ENCODE peak calls at places on chromosomes 12 and 14, in ten cellular contexts. M, K, O, Y, S, B, Z, I, F and E are unnamed samples.

GRCh38 chr14:51019089-51019488 is 74.8 kb upstream of the PYGL start:
- DNase-seq in O (no peak), S (no peak), M (no peak), Z (no peak), K (no peak), I (no peak), B (no peak), Y (no peak), F (no peak), E (no peak)

GRCh38 chr12:130127527-130127908 is 34.7 kb upstream of the FZD10 start:
- DNase-seq in K (no peak), F (peak; percentile 85), B (no peak), S (peak; percentile 42), I (no peak), Z (no peak), O (no peak), M (no peak), Y (no peak), E (no peak)

GRCh38 chr12:133203344-133204263 is 22.3 kb downstream of the ZNF268 start:
- DNase-seq in K (no peak), M (no peak), I (peak; percentile 20), Y (no peak), F (no peak), B (no peak), S (peak; percentile 55), O (no peak), Z (no peak), E (no peak)

GRCh38 chr12:49761677-49762467 is 20.5 kb downstream of the TMBIM6 start:
- DNase-seq in I (no peak), Z (no peak), B (no peak), K (no peak), M (no peak), Y (no peak), S (no peak), F (no peak), O (no peak), E (no peak)

GRCh38 chr12:57751432-57751787 is 700 bp downstream of the CDK4 start:
- DNase-seq in F (no peak), M (no peak), Y (no peak), B (no peak), S (no peak), I (no peak), K (no peak), Z (no peak), O (no peak), E (no peak)

GRCh38 chr14:26200675-26201074 is 397.2 kb downstream of the NOVA1 start:
- DNase-seq in Y (no peak), K (no peak), S (no peak), B (no peak), F (no peak), M (no peak), Z (no peak), O (no peak), I (peak; percentile 17), E (no peak)

GRCh38 chr12:15855646-15856045 is 26.5 kb upstream of the STRAP start:
- DNase-seq in O (no peak), Z (no peak), Y (no peak), K (no peak), I (peak; percentile 70), B (no peak), F (no peak), S (no peak), M (no peak), E (no peak)

GRCh38 chr14:26729851-26730250 is 132.0 kb upstream of the NOVA1 start:
- DNase-seq in Z (no peak), I (no peak), O (no peak), Y (no peak), S (no peak), K (no peak), B (no peak), M (no peak), F (no peak), E (no peak)

GRCh38 chr14:103085106-103086091 is 1.4 kb downstream of the LBHD2 start:
- DNase-seq in K (no peak), Y (peak; percentile 57), O (no peak), Z (peak; percentile 39), F (no peak), I (no peak), S (no peak), B (no peak), M (no peak), E (no peak)

GRCh38 chr14:61813101-61813596 is 50.9 kb downstream of the SNAPC1 start:
- DNase-seq in F (no peak), M (no peak), S (peak; percentile 6), K (no peak), Y (no peak), O (no peak), B (no peak), I (no peak), Z (no peak), E (no peak)

GRCh38 chr14:73468808-73469386 is 10.6 kb upstream of the NUMB start:
- DNase-seq in M (no peak), Y (no peak), S (no peak), I (peak; percentile 38), B (no peak), K (no peak), O (no peak), Z (no peak), F (no peak), E (no peak)

GRCh38 chr14:90573385-90574105 is 176.7 kb downstream of the CALM1 start:
- DNase-seq in B (no peak), O (no peak), K (no peak), M (no peak), Y (no peak), S (no peak), F (no peak), Z (no peak), I (no peak), E (no peak)

GRCh38 chr14:94450722-94451090 is 1.9 kb downstream of the SERPINA11 start:
- DNase-seq in Z (no peak), K (no peak), O (no peak), B (no peak), Y (no peak), I (no peak), S (no peak), M (no peak), F (no peak), E (no peak)

GRCh38 chr14:55077691-55078151 is 26.3 kb downstream of the MAPK1IP1L start:
- DNase-seq in M (no peak), Z (peak; percentile 83), O (no peak), B (no peak), K (no peak), F (no peak), Y (no peak), I (peak; percentile 32), S (no peak), E (no peak)

GRCh38 chr14:106372870-106373657 is 846.7 kb downstream of the TMEM121 start:
- DNase-seq in O (peak; percentile 90), I (no peak), Z (peak; percentile 81), B (no peak), K (peak; percentile 71), Y (no peak), F (no peak), S (peak; percentile 10), M (peak; percentile 83), E (no peak)

GRCh38 chr12:114834621-114835020 is 150.6 kb upstream of the TBX3 start:
- DNase-seq in I (peak; percentile 46), O (no peak), B (no peak), Z (no peak), M (no peak), F (no peak), S (peak; percentile 94), K (no peak), Y (no peak), E (no peak)

GRCh38 chr12:57230381-57231155 is 1.1 kb downstream of the SHMT2 start:
- DNase-seq in K (no peak), M (no peak), Y (no peak), S (no peak), O (no peak), B (no peak), F (no peak), Z (no peak), I (no peak), E (no peak)

GRCh38 chr12:116657921-116658495 is 79.9 kb downstream of the SPRING1 start:
- DNase-seq in K (no peak), S (no peak), O (no peak), F (no peak), I (no peak), Z (no peak), Y (no peak), M (no peak), B (no peak), E (no peak)

GRCh38 chr12:55932546-55932919 is 1.6 kb downstream of the DGKA start:
- DNase-seq in B (no peak), I (peak; percentile 33), K (peak; percentile 40), O (no peak), Z (no peak), F (no peak), S (no peak), M (no peak), Y (no peak), E (no peak)

GRCh38 chr12:51970904-51971646 is 19.6 kb downstream of the ACVR1B start:
- DNase-seq in Z (peak; percentile 41), F (no peak), I (peak; percentile 80), S (peak; percentile 81), O (no peak), B (no peak), K (peak; percentile 30), M (no peak), Y (peak; percentile 46), E (no peak)

GRCh38 chr12:124553862-124554428 is 13.5 kb downstream of the NCOR2 start:
- DNase-seq in O (no peak), B (no peak), S (no peak), I (no peak), Z (no peak), Y (no peak), K (no peak), F (no peak), M (no peak), E (no peak)

GRCh38 chr12:123398177-123398916 is 14.4 kb downstream of the KMT5A start:
- DNase-seq in B (no peak), F (peak; percentile 96), Z (no peak), S (no peak), K (no peak), M (no peak), I (peak; percentile 37), O (no peak), Y (no peak), E (no peak)

GRCh38 chr12:62192486-62193250 is 67.5 kb upstream of the USP15 start:
- DNase-seq in K (peak; percentile 20), I (peak; percentile 82), O (peak; percentile 90), Z (peak; percentile 75), S (peak; percentile 92), B (no peak), Y (peak; percentile 61), F (no peak), M (peak; percentile 46), E (no peak)

GRCh38 chr12:100043657-100044056 is 58.9 kb upstream of the ANKS1B start:
- DNase-seq in K (no peak), I (no peak), Z (no peak), M (no peak), S (peak; percentile 27), O (no peak), Y (no peak), B (no peak), F (no peak), E (no peak)